ENCODE peak calls at places on chromosome 1, in nine cellular contexts. F is suprapubic skin, K is mesendoderm, D is stomach, E is cardiac muscle cell, O is heart left ventricle, X is transverse colon, Z is esophagus squamous epithelium, S is tibial artery. B is an unnamed sample. For H3K27me3, the result is how much of the 10 kb centered on the place peaks cover.

GRCh38 chr1:199279872-199280649 is 641.2 kb downstream of the PTPRC start:
- DNase-seq in F (no peak), K (no peak), D (no peak), E (no peak), O (no peak), X (no peak), Z (no peak), S (no peak), B (no peak)

GRCh38 chr1:38009088-38009840 is 3.3 kb upstream of the UTP11 start:
- DNase-seq in F (peak), K (peak), D (no peak), E (peak), O (no peak), X (no peak), Z (no peak), S (peak), B (peak)

GRCh38 chr1:44029260-44029910 is 1.9 kb downstream of the SLC6A9 start:
- DNase-seq in F (no peak), K (no peak), D (no peak), E (peak), O (no peak), X (no peak), Z (no peak), S (no peak), B (no peak)

GRCh38 chr1:246724001-246724724 is at the start of gene SCCPDH:
- DNase-seq in F (peak), K (peak), D (peak), E (peak), O (peak), X (peak), Z (no peak), S (peak), B (peak)

GRCh38 chr1:207440634-207441033 is 13.5 kb upstream of the CR2 start:
- DNase-seq in F (no peak), K (no peak), D (no peak), E (no peak), O (no peak), X (no peak), Z (no peak), S (no peak), B (no peak)

GRCh38 chr1:162144853-162145252 is 75.4 kb downstream of the NOS1AP start:
- DNase-seq in F (no peak), K (peak), D (no peak), E (no peak), O (no peak), X (no peak), Z (no peak), S (no peak), B (no peak)

GRCh38 chr1:168112673-168113305 is 23.9 kb downstream of the GPR161 start:
- DNase-seq in F (no peak), K (peak), D (no peak), E (peak), O (no peak), X (no peak), Z (no peak), S (no peak), B (no peak)

GRCh38 chr1:22208973-22209378 is 66.1 kb upstream of the WNT4 start:
- DNase-seq in F (no peak), K (peak), D (no peak), E (no peak), O (no peak), X (no peak), Z (no peak), S (no peak), B (no peak)

GRCh38 chr1:244199883-244200282 is 148.8 kb downstream of the ZBTB18 start:
- DNase-seq in F (no peak), K (no peak), D (no peak), E (no peak), O (no peak), X (no peak), Z (no peak), S (no peak), B (no peak)

GRCh38 chr1:108057536-108057935 is 92.6 kb upstream of the VAV3 start:
- DNase-seq in F (no peak), K (peak), D (no peak), E (peak), O (peak), X (peak), Z (no peak), S (peak), B (peak)

GRCh38 chr1:42165511-42166210 is 1.1 kb upstream of the GUCA2A start:
- DNase-seq in F (no peak), K (peak), D (peak), E (peak), O (peak), X (peak), Z (no peak), S (no peak), B (no peak)

GRCh38 chr1:1173793-1174415 is at the start of gene TTLL10:
- DNase-seq in F (no peak), K (peak), D (no peak), E (peak), O (peak), X (peak), Z (no peak), S (no peak), B (no peak)

GRCh38 chr1:230705289-230706019 is 8.5 kb downstream of the AGT start:
- DNase-seq in F (no peak), K (no peak), D (no peak), E (no peak), O (no peak), X (peak), Z (no peak), S (no peak), B (no peak)

GRCh38 chr1:3053366-3053980 is 15.5 kb upstream of the PRDM16 start:
- DNase-seq in F (peak), K (no peak), D (no peak), E (no peak), O (no peak), X (no peak), Z (no peak), S (no peak), B (no peak)

GRCh38 chr1:89809556-89809955 is 11.3 kb upstream of the LRRC8D start:
- DNase-seq in F (no peak), K (no peak), D (no peak), E (no peak), O (no peak), X (no peak), Z (no peak), S (no peak), B (no peak)

GRCh38 chr1:178388398-178389161 is 108.2 kb downstream of the CLEC20A start:
- DNase-seq in F (no peak), K (no peak), D (no peak), E (peak), O (no peak), X (no peak), Z (no peak), S (no peak), B (no peak)

GRCh38 chr1:212070720-212071302 is 35.3 kb downstream of the DTL start:
- DNase-seq in F (no peak), K (peak), D (no peak), E (peak), O (no peak), X (no peak), Z (no peak), S (no peak), B (no peak)

GRCh38 chr1:39268112-39268581 is 63.7 kb downstream of the MACF1 start:
- DNase-seq in F (no peak), K (peak), D (no peak), E (peak), O (peak), X (peak), Z (no peak), S (peak), B (no peak)

GRCh38 chr1:46131093-46131492 is 1.3 kb downstream of the PIK3R3 start:
- DNase-seq in F (no peak), K (no peak), D (no peak), E (no peak), O (no peak), X (no peak), Z (no peak), S (no peak), B (no peak)

GRCh38 chr1:190738321-190738720 is 260.7 kb upstream of the BRINP3 start:
- DNase-seq in F (no peak), K (no peak), D (no peak), E (no peak), O (no peak), X (no peak), Z (no peak), S (no peak), B (no peak)

GRCh38 chr1:239387304-239388231 is 1.2 kb downstream of the CHRM3 start:
- DNase-seq in F (no peak), K (peak), D (peak), E (peak), O (no peak), X (peak), Z (no peak), S (no peak), B (no peak)

GRCh38 chr1:181013144-181013543 is 9.5 kb downstream of the STX6 start:
- DNase-seq in F (no peak), K (no peak), D (no peak), E (no peak), O (no peak), X (no peak), Z (no peak), S (no peak), B (no peak)

GRCh38 chr1:109579496-109579895 is 31.1 kb downstream of the GNAI3 start:
- DNase-seq in F (no peak), K (no peak), D (no peak), E (no peak), O (no peak), X (no peak), Z (no peak), S (no peak), B (no peak)

DNA sequence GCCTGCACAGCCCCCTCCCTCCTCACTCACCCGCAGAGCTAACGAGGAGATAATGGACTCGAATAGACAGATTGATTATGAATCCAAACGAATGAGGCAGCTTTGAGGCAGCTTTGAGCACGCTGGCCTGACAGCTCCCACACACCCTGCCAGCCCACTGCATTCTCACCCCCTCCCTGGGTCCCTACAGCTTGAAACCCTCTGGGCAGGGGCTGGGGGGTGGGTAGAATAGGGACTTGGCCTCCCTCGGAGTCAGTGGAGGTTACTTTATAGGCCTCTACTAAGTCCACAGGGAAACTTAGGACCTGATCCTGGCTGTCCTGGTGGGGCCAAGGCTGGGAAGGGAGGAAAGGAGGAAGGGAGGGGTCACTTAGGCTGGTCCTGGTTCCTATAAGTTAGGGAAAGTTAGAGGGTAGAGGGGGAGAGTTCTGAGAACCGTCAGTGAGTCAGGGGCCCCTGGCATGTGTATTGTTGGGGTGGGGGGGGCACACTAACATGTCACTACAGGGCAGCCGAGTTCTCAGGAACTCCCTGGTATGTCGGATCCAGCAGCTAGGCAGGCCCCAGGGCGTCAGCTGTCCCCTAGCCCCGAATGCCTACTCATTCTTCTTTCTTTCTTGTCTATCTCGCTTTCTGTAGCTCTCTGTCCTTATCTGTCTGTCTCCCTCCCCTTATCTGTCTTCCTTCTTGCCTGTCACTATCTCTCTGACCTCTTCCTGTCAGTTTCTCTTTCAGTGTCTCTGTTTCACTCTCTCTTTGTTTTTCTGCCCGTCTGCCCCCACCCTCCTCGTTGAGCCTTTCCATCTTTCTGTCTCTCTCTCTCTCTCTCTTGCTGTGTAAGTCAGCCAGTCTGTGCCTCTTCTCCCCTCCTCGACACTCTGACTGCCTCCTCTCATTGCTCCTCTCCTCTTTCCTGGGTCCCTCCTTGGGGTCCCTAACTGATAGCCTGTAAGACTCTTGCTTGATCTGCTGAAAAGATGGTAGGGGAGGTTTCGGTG is 2.2 kb downstream of the NTRK1 start:
- DNase-seq in F (no peak), K (peak), D (no peak), E (peak), O (no peak), X (no peak), Z (no peak), S (no peak), B (no peak)
- H3K27me3 ChIP-seq in F (half or more), K (under half), D (under half), E (under half), O (under half), X (half or more), Z (half or more), S (under half), B (half or more)

GRCh38 chr1:11434506-11434905 is 44.4 kb upstream of the DISP3 start:
- DNase-seq in F (no peak), K (no peak), D (no peak), E (no peak), O (no peak), X (no peak), Z (no peak), S (no peak), B (no peak)
- H3K27me3 ChIP-seq in F (under half), K (under half), D (under half), E (under half), O (under half), X (under half), Z (half or more), S (under half), B (under half)

DNA sequence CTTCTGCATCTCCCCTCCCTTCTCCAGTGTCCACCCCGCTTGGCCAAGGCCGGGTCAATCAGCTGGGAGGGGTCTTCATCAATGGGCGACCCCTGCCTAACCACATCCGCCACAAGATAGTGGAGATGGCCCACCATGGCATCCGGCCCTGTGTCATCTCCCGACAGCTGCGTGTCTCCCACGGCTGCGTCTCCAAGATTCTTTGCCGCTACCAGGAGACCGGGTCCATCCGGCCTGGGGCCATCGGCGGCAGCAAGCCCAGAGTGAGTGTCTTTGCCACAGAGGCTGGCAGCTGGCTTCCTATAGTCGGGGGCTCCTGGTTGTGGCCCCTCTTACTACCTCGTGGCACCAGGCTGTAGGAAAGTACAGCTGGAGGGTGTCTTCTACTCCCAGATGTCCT is 3.6 kb downstream of the PAX7 start:
- DNase-seq in F (no peak), K (no peak), D (no peak), E (no peak), O (no peak), X (no peak), Z (no peak), S (no peak), B (no peak)
- H3K27me3 ChIP-seq in F (half or more), K (half or more), D (half or more), E (half or more), O (half or more), X (half or more), Z (half or more), S (under half), B (half or more)

GRCh38 chr1:152104854-152105253 is 10.4 kb downstream of the TCHH start:
- DNase-seq in F (no peak), K (no peak), D (no peak), E (no peak), O (no peak), X (no peak), Z (no peak), S (no peak), B (no peak)
- H3K27me3 ChIP-seq in F (half or more), K (under half), D (under half), E (under half), O (half or more), X (half or more), Z (half or more), S (under half), B (half or more)